ENCODE peak calls at places on chromosomes 7 and 10, in ten cellular contexts. A is RWPE2, E is HFF-Myc, Y is epithelial cell of esophagus, X is A549, T is AG10803, B is tibial nerve, O is fibroblast of lung, W is cardiac fibroblast, U is esophagus squamous epithelium. F is an unnamed sample.

GRCh38 chr10:132604686-132605085 is 67.1 kb downstream of the INPP5A start:
- DNase-seq in A (no peak), E (no peak), Y (no peak), X (no peak), T (no peak), B (no peak), O (no peak), W (no peak), U (no peak), F (no peak)

GRCh38 chr7:130419652-130420051 is 21.2 kb downstream of the CEP41 start:
- DNase-seq in A (no peak), E (no peak), Y (peak), X (no peak), T (no peak), B (no peak), O (peak), W (no peak), U (no peak), F (no peak)

GRCh38 chr10:112792487-112793196 is 157.4 kb upstream of the TCF7L2 start:
- DNase-seq in A (no peak), E (no peak), Y (peak), X (no peak), T (peak), B (peak), O (peak), W (peak), U (no peak), F (peak)

GRCh38 chr10:71921319-71922027 is 42.7 kb upstream of the CHST3 start:
- DNase-seq in A (no peak), E (no peak), Y (no peak), X (no peak), T (no peak), B (peak), O (no peak), W (peak), U (no peak), F (no peak)

GRCh38 chr7:100380180-100380579 is 6.9 kb downstream of the PILRA start:
- DNase-seq in A (no peak), E (no peak), Y (no peak), X (no peak), T (no peak), B (no peak), O (no peak), W (no peak), U (no peak), F (no peak)

GRCh38 chr10:131921191-131921590 is 20.4 kb downstream of the PPP2R2D start:
- DNase-seq in A (no peak), E (no peak), Y (peak), X (no peak), T (no peak), B (no peak), O (no peak), W (no peak), U (no peak), F (no peak)

GRCh38 chr7:15131661-15132060 is 229.1 kb upstream of the DGKB start:
- DNase-seq in A (no peak), E (no peak), Y (no peak), X (no peak), T (no peak), B (no peak), O (peak), W (no peak), U (no peak), F (no peak)

GRCh38 chr10:11875183-11875498 is 52.0 kb downstream of the PROSER2 start:
- DNase-seq in A (no peak), E (no peak), Y (no peak), X (peak), T (no peak), B (no peak), O (no peak), W (no peak), U (no peak), F (no peak)

GRCh38 chr10:110056822-110057221 is 49.0 kb downstream of the ADD3 start:
- DNase-seq in A (no peak), E (no peak), Y (no peak), X (no peak), T (peak), B (no peak), O (peak), W (peak), U (no peak), F (peak)

GRCh38 chr7:12729112-12729511 is 41.7 kb downstream of the ARL4A start:
- DNase-seq in A (no peak), E (no peak), Y (peak), X (no peak), T (peak), B (peak), O (peak), W (peak), U (no peak), F (no peak)

GRCh38 chr7:7103343-7104313 is 78.7 kb upstream of the C1GALT1 start:
- DNase-seq in A (no peak), E (peak), Y (peak), X (peak), T (peak), B (no peak), O (peak), W (peak), U (no peak), F (peak)

GRCh38 chr10:75111367-75111905 is at the start of gene SAMD8:
- DNase-seq in A (peak), E (peak), Y (peak), X (no peak), T (peak), B (peak), O (peak), W (peak), U (peak), F (peak)

GRCh38 chr7:11548532-11548931 is 283.5 kb downstream of the THSD7A start:
- DNase-seq in A (no peak), E (no peak), Y (peak), X (no peak), T (no peak), B (no peak), O (no peak), W (peak), U (no peak), F (no peak)

GRCh38 chr7:106026101-106026500 is 63.0 kb downstream of the CDHR3 start:
- DNase-seq in A (no peak), E (no peak), Y (no peak), X (no peak), T (no peak), B (no peak), O (no peak), W (no peak), U (no peak), F (no peak)

GRCh38 chr10:107544706-107545520 is 380.4 kb upstream of the SORCS1 start:
- DNase-seq in A (no peak), E (no peak), Y (no peak), X (no peak), T (no peak), B (no peak), O (no peak), W (no peak), U (no peak), F (no peak)

GRCh38 chr7:133796778-133797177 is 330.4 kb upstream of the LRGUK start:
- DNase-seq in A (no peak), E (no peak), Y (no peak), X (no peak), T (no peak), B (no peak), O (no peak), W (no peak), U (no peak), F (no peak)

GRCh38 chr7:28964056-28964455 is 5.9 kb upstream of the TRIL start:
- DNase-seq in A (no peak), E (no peak), Y (peak), X (no peak), T (no peak), B (no peak), O (no peak), W (no peak), U (no peak), F (no peak)

GRCh38 chr10:125979976-125980375 is 83.6 kb downstream of the FANK1 start:
- DNase-seq in A (no peak), E (no peak), Y (no peak), X (no peak), T (no peak), B (no peak), O (no peak), W (no peak), U (no peak), F (no peak)

GRCh38 chr10:9602930-9603459 is 1414.7 kb upstream of the CELF2 start:
- DNase-seq in A (no peak), E (no peak), Y (no peak), X (no peak), T (no peak), B (no peak), O (no peak), W (no peak), U (no peak), F (no peak)

GRCh38 chr10:35641430-35642015 is 573 bp downstream of the FZD8 start:
- DNase-seq in A (no peak), E (no peak), Y (peak), X (peak), T (peak), B (no peak), O (peak), W (peak), U (no peak), F (no peak)

GRCh38 chr10:87767253-87767652 is 50.8 kb downstream of the ATAD1 start:
- DNase-seq in A (no peak), E (no peak), Y (no peak), X (no peak), T (peak), B (no peak), O (peak), W (peak), U (no peak), F (no peak)

GRCh38 chr10:87776328-87776727 is 41.7 kb downstream of the ATAD1 start:
- DNase-seq in A (no peak), E (no peak), Y (no peak), X (no peak), T (no peak), B (no peak), O (no peak), W (no peak), U (no peak), F (no peak)

GRCh38 chr10:87775766-87776165 is 42.3 kb downstream of the ATAD1 start:
- DNase-seq in A (no peak), E (no peak), Y (peak), X (no peak), T (peak), B (no peak), O (peak), W (peak), U (no peak), F (no peak)

GRCh38 chr10:87771871-87772500 is 46.0 kb downstream of the ATAD1 start:
- DNase-seq in A (no peak), E (no peak), Y (peak), X (peak), T (peak), B (no peak), O (peak), W (peak), U (no peak), F (no peak)
- TF ChIP-seq CTCF in A (peak), E (peak), Y (peak), X (peak), T (peak), B (peak), O (peak), W (peak), U (peak), F (peak)

DNA sequence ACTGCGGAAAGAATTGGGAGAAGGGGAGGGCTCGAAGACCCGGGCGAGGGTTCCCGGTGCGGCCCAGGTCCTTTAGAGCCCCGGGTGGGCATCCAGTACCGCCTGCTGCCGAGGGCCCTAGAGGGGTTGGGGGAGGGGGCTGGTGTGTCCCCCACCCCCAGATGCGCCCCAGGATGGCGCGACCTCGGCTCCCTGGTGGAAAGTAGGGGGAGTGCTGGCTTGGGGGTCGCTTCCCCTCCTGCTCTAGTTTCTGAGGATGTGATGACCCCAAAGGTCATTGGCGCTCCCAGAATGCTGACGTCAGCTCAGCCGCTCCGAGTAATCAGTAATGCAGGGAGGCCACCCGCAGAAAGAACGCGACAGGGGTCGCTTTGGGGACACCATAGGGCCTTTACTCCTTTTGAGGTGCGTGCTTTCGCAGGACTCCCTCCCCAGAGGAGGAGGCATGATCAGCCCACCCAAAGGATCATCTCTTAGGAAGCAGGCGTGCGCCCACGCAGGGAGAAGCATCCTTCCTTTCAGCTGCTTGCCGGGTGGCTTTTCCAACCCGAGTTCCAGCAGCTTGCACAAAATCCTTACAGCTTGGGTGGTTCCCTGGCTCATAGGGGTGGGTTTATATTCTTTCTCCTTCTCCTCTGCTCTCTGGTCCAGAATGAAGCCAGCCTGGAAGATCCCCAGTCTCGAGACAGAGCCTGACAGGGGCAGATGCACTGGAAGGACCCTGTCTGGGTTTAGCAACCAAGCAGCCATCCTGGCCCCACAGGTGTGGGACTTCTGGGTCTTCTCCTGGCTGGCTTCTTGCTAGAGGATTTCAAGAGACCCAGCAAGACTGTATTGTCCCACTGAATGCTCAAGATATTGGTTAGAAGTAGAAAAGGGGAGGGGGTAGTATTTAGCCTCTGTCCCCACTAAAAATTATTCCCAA is 1.3 kb upstream of the PRKAG2 start:
- DNase-seq in A (no peak), E (no peak), Y (no peak), X (no peak), T (no peak), B (no peak), O (no peak), W (no peak), U (no peak), F (no peak)
- H3K4me3 ChIP-seq in A (no peak), E (no peak), Y (no peak), X (peak), T (no peak), B (peak), O (no peak), W (no peak), U (peak), F (no peak)

GRCh38 chr10:77507313-77507712 is 130.3 kb downstream of the KCNMA1 start:
- DNase-seq in A (no peak), E (no peak), Y (no peak), X (no peak), T (no peak), B (no peak), O (no peak), W (no peak), U (no peak), F (no peak)

GRCh38 chr10:77504196-77504869 is 133.3 kb downstream of the KCNMA1 start:
- DNase-seq in A (no peak), E (no peak), Y (peak), X (no peak), T (peak), B (no peak), O (peak), W (peak), U (no peak), F (no peak)

GRCh38 chr10:77506517-77506916 is 131.1 kb downstream of the KCNMA1 start:
- DNase-seq in A (no peak), E (no peak), Y (no peak), X (no peak), T (peak), B (no peak), O (peak), W (no peak), U (no peak), F (no peak)

GRCh38 chr10:77505431-77506334 is 131.9 kb downstream of the KCNMA1 start:
- DNase-seq in A (no peak), E (no peak), Y (peak), X (peak), T (peak), B (no peak), O (peak), W (peak), U (no peak), F (peak)

GRCh38 chr10:77504870-77505257 is 132.7 kb downstream of the KCNMA1 start:
- DNase-seq in A (peak), E (no peak), Y (peak), X (peak), T (no peak), B (no peak), O (peak), W (no peak), U (no peak), F (no peak)
- TF ChIP-seq CTCF in A (peak), E (no peak), Y (peak), X (peak), T (peak), B (no peak), O (no peak), W (no peak), U (no peak), F (no peak)

DNA sequence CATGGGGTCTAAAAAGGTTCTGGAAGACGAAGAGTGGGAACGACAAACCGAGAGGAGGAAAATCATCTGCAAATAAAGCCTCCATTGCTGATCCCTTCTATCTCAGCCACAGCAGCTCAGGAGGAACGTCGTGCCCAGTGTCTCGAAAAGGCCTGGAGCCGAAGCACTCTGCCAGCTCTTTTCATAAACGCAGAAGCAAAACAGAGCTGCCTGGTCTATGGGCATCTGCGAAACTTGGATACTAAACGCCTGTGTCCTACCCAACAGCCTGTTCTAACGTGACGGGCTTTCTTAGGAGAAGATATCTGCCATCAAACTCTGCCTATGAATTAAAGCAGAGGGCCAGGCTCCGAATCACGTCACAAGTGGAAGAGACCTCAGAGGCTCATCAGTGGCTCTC is 68.7 kb downstream of the GNA12 start:
- DNase-seq in A (no peak), E (no peak), Y (no peak), X (no peak), T (no peak), B (no peak), O (no peak), W (no peak), U (no peak), F (no peak)
- H3K4me3 ChIP-seq in A (no peak), E (no peak), Y (no peak), X (no peak), T (no peak), B (no peak), O (no peak), W (no peak), U (no peak), F (no peak)

F was measured in BJ.